ENCODE peak calls at places on chromosomes 4 and X, in six cellular contexts. C is A673, K is heart right ventricle, W is heart left ventricle, O is SK-N-SH, Z is Peyer's patch. U is an unnamed sample.

GRCh38 chr4:8761824-8762205 is 109.8 kb downstream of the HMX1 start:
- DNase-seq in C (no peak), K (no peak), W (peak), O (no peak), Z (no peak), U (no peak)

GRCh38 chr4:76772498-76773106 is 125.3 kb downstream of the SOWAHB start:
- DNase-seq in C (peak), K (no peak), W (no peak), O (no peak), Z (no peak), U (no peak)

GRCh38 chr4:186243331-186243730 is 16.0 kb downstream of the KLKB1 start:
- DNase-seq in C (no peak), K (no peak), W (no peak), O (no peak), Z (no peak), U (no peak)

GRCh38 chrX:10052906-10053625 is 85.9 kb downstream of the CLDN34 start:
- DNase-seq in C (no peak), K (peak), W (no peak), O (no peak), Z (no peak), U (peak)

GRCh38 chr4:113955948-113956347 is 23.5 kb downstream of the ARSJ start:
- DNase-seq in C (peak), K (no peak), W (no peak), O (no peak), Z (no peak), U (no peak)

GRCh38 chr4:54423066-54423465 is 194.0 kb downstream of the PDGFRA start:
- DNase-seq in C (no peak), K (no peak), W (no peak), O (no peak), Z (no peak), U (no peak)

GRCh38 chr4:2417765-2418651 is at the start of gene ZFYVE28:
- DNase-seq in C (peak), K (no peak), W (no peak), O (no peak), Z (no peak), U (peak)

GRCh38 chr4:76256032-76256431 is 4.5 kb downstream of the FAM47E start:
- DNase-seq in C (no peak), K (no peak), W (no peak), O (no peak), Z (no peak), U (no peak)

GRCh38 chr4:655735-656151 is 18.3 kb downstream of the ATP5ME start:
- DNase-seq in C (no peak), K (no peak), W (no peak), O (no peak), Z (no peak), U (no peak)

GRCh38 chrX:49250066-49250465 is 14.4 kb downstream of the FOXP3 start:
- DNase-seq in C (no peak), K (no peak), W (no peak), O (no peak), Z (no peak), U (no peak)

GRCh38 chr4:54073481-54073880 is 9.1 kb upstream of the CHIC2 start:
- DNase-seq in C (no peak), K (no peak), W (no peak), O (no peak), Z (no peak), U (no peak)

GRCh38 chr4:139419388-139419914 is 34.5 kb upstream of the RAB33B start:
- DNase-seq in C (peak), K (peak), W (no peak), O (no peak), Z (no peak), U (peak)

GRCh38 chr4:81425087-81425486 is 46.6 kb downstream of the RASGEF1B start:
- DNase-seq in C (no peak), K (no peak), W (no peak), O (no peak), Z (no peak), U (no peak)

GRCh38 chrX:107725761-107726555 is 49.6 kb downstream of the TSC22D3 start:
- DNase-seq in C (no peak), K (no peak), W (no peak), O (no peak), Z (no peak), U (peak)

GRCh38 chr4:183541081-183542045 is 36.5 kb downstream of the ING2 start:
- DNase-seq in C (no peak), K (no peak), W (no peak), O (no peak), Z (no peak), U (no peak)

GRCh38 chrX:148593146-148593545 is 92.7 kb downstream of the AFF2 start:
- DNase-seq in C (no peak), K (no peak), W (no peak), O (no peak), Z (no peak), U (no peak)
- H3K27ac ChIP-seq in C (no peak), K (no peak), W (no peak), O (no peak), Z (no peak), U (no peak)

GRCh38 chr4:106246441-106246840 is 69.6 kb downstream of the TBCK start:
- DNase-seq in C (no peak), K (no peak), W (no peak), O (no peak), Z (no peak), U (no peak)

GRCh38 chr4:106247600-106247999 is 68.4 kb downstream of the TBCK start:
- DNase-seq in C (no peak), K (no peak), W (no peak), O (no peak), Z (no peak), U (no peak)

GRCh38 chr4:106240699-106241098 is 75.3 kb downstream of the TBCK start:
- DNase-seq in C (no peak), K (no peak), W (no peak), O (no peak), Z (no peak), U (no peak)

GRCh38 chr4:106245176-106245575 is 70.8 kb downstream of the TBCK start:
- DNase-seq in C (no peak), K (no peak), W (no peak), O (no peak), Z (no peak), U (no peak)
- H3K27ac ChIP-seq in C (no peak), K (no peak), W (no peak), O (no peak), Z (no peak), U (no peak)

DNA sequence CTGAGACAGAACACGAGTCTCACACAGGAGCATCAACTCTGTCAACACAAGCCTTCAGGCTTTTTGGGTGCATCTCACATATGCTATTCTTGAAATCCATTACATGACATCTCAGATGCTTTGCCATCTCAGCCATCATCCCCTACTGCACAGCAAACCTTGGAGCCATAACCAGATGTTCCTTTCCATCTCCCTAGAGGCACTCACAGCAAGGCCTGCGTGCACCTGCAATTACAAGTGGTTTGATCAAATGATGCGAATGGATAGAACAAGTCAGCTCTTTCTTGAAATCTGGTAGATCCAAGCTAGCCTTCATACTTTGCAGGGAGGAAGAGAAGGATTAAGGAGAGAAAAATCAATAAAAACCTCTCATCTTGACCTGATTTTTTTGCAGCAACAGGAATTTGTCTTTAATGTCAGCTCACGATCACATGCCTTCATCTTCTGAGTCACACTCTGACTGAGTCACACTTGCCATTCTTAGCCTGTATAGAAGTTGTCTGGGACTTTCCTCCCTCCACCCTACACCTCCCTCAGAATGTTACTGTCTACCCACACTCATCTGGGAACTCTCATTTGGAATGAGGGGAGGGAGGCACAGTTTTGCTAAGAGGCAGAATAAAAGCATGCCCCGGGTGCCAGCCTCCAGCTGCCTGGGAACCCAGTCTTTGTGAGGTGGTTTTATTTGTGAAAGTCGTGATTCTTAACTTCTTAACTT is 11.9 kb upstream of the TRIML1 start:
- DNase-seq in C (peak), K (no peak), W (no peak), O (no peak), Z (no peak), U (no peak)
- H3K27ac ChIP-seq in C (no peak), K (no peak), W (no peak), O (no peak), Z (no peak), U (no peak)

GRCh38 chr4:86274642-86275041 is 85.2 kb downstream of the MAPK10 start:
- DNase-seq in C (no peak), K (no peak), W (no peak), O (no peak), Z (no peak), U (no peak)
- H3K27ac ChIP-seq in C (no peak), K (no peak), W (no peak), O (no peak), Z (no peak), U (no peak)

GRCh38 chrX:110175146-110175545 is 142.7 kb downstream of the AMMECR1 start:
- DNase-seq in C (no peak), K (no peak), W (no peak), O (no peak), Z (no peak), U (no peak)

GRCh38 chrX:110171442-110171841 is 146.4 kb downstream of the AMMECR1 start:
- DNase-seq in C (no peak), K (no peak), W (no peak), O (no peak), Z (no peak), U (no peak)

GRCh38 chrX:110172215-110172614 is 145.7 kb downstream of the AMMECR1 start:
- DNase-seq in C (no peak), K (no peak), W (no peak), O (no peak), Z (peak), U (no peak)

GRCh38 chrX:110170029-110170428 is 147.9 kb downstream of the AMMECR1 start:
- DNase-seq in C (no peak), K (no peak), W (no peak), O (no peak), Z (no peak), U (no peak)

GRCh38 chrX:110173192-110174175 is 144.4 kb downstream of the AMMECR1 start:
- DNase-seq in C (no peak), K (no peak), W (no peak), O (no peak), Z (no peak), U (peak)
- H3K27ac ChIP-seq in C (no peak), K (no peak), W (no peak), O (no peak), Z (no peak), U (no peak)